ENCODE peak calls at places on chromosomes 13 and 19, in six cellular contexts. One of them, this sample, is unnamed.
A peak's percentile ranks its signal among the peaks of the same experiment; 100 is the strongest.

GRCh38 chr13:106617561-106617960 is 49.6 kb upstream of the ARGLU1 start:
- DNase-seq in LNCaP clone FGC: no peak
- DNase-seq in ecto neural progenitor cell: no peak
- DNase-seq in head of caudate nucleus: no peak
- DNase-seq in ELF-1: peak; percentile 79
- DNase-seq in fibroblast of mammary gland: peak; percentile 61
- DNase-seq in this sample: no peak

GRCh38 chr13:109783447-109783814 is 3.0 kb downstream of the IRS2 start:
- DNase-seq in LNCaP clone FGC: no peak
- DNase-seq in ecto neural progenitor cell: peak; percentile 69
- DNase-seq in head of caudate nucleus: no peak
- DNase-seq in ELF-1: peak; percentile 69
- DNase-seq in fibroblast of mammary gland: no peak
- DNase-seq in this sample: no peak

GRCh38 chr13:57409121-57409520 is 222.4 kb upstream of the PCDH17 start:
- DNase-seq in LNCaP clone FGC: no peak
- DNase-seq in ecto neural progenitor cell: peak; percentile 53
- DNase-seq in head of caudate nucleus: peak; percentile 66
- DNase-seq in ELF-1: peak; percentile 23
- DNase-seq in fibroblast of mammary gland: no peak
- DNase-seq in this sample: peak; percentile 6

GRCh38 chr19:1374250-1374577 is 9.5 kb upstream of the NDUFS7 start:
- DNase-seq in LNCaP clone FGC: no peak
- DNase-seq in ecto neural progenitor cell: no peak
- DNase-seq in head of caudate nucleus: no peak
- DNase-seq in ELF-1: no peak
- DNase-seq in fibroblast of mammary gland: no peak
- DNase-seq in this sample: no peak

GRCh38 chr13:22428188-22428828 is 752.5 kb upstream of the SGCG start:
- DNase-seq in LNCaP clone FGC: no peak
- DNase-seq in ecto neural progenitor cell: no peak
- DNase-seq in head of caudate nucleus: no peak
- DNase-seq in ELF-1: peak; percentile 3
- DNase-seq in fibroblast of mammary gland: no peak
- DNase-seq in this sample: no peak

GRCh38 chr19:12034196-12034595 is 1.3 kb downstream of the ZNF433 start:
- DNase-seq in LNCaP clone FGC: peak; percentile 10
- DNase-seq in ecto neural progenitor cell: no peak
- DNase-seq in head of caudate nucleus: no peak
- DNase-seq in ELF-1: no peak
- DNase-seq in fibroblast of mammary gland: no peak
- DNase-seq in this sample: no peak

GRCh38 chr13:33281951-33282595 is 3.5 kb downstream of the STARD13 start:
- DNase-seq in LNCaP clone FGC: no peak
- DNase-seq in ecto neural progenitor cell: no peak
- DNase-seq in head of caudate nucleus: peak; percentile 67
- DNase-seq in ELF-1: no peak
- DNase-seq in fibroblast of mammary gland: peak; percentile 91
- DNase-seq in this sample: no peak

GRCh38 chr19:24098359-24098758 is 11.4 kb downstream of the ZNF254 start:
- DNase-seq in LNCaP clone FGC: no peak
- DNase-seq in ecto neural progenitor cell: no peak
- DNase-seq in head of caudate nucleus: no peak
- DNase-seq in ELF-1: no peak
- DNase-seq in fibroblast of mammary gland: no peak
- DNase-seq in this sample: no peak

GRCh38 chr19:39369200-39369599 is 21.7 kb downstream of the PAF1 start:
- DNase-seq in LNCaP clone FGC: no peak
- DNase-seq in ecto neural progenitor cell: no peak
- DNase-seq in head of caudate nucleus: no peak
- DNase-seq in ELF-1: no peak
- DNase-seq in fibroblast of mammary gland: no peak
- DNase-seq in this sample: no peak

GRCh38 chr13:24284876-24285275 is 24.5 kb upstream of the C1QTNF9 start:
- DNase-seq in LNCaP clone FGC: no peak
- DNase-seq in ecto neural progenitor cell: no peak
- DNase-seq in head of caudate nucleus: no peak
- DNase-seq in ELF-1: no peak
- DNase-seq in fibroblast of mammary gland: no peak
- DNase-seq in this sample: no peak

GRCh38 chr13:27362064-27362751 is 62.2 kb upstream of the GTF3A start:
- DNase-seq in LNCaP clone FGC: no peak
- DNase-seq in ecto neural progenitor cell: peak; percentile 93
- DNase-seq in head of caudate nucleus: peak; percentile 94
- DNase-seq in ELF-1: peak; percentile 97
- DNase-seq in fibroblast of mammary gland: peak; percentile 73
- DNase-seq in this sample: peak; percentile 89

GRCh38 chr19:1942078-1942933 is 1.3 kb downstream of the CSNK1G2 start:
- DNase-seq in LNCaP clone FGC: peak; percentile 19
- DNase-seq in ecto neural progenitor cell: peak; percentile 91
- DNase-seq in head of caudate nucleus: peak; percentile 74
- DNase-seq in ELF-1: peak; percentile 92
- DNase-seq in fibroblast of mammary gland: peak; percentile 50
- DNase-seq in this sample: no peak

This sample was measured in substantia nigra.